ENCODE peak calls at places on chromosomes 11 and 22, in ten cellular contexts. B is NCI-H1105 treated with DMSO at 0.1 percent for 48 hours; E is GM03348; Z is activated T-cell treated with anti-CD3 and anti-CD28 coated beads, Interleukin-2, amount 50 U/mL, for 72 hours; J is progenitor cell of endocrine pancreas; D is lower leg skin; A is NCI-H1092 treated with DMSO at 0.1 percent for 48 hours; U is AG08396; S is left cardiac atrium; I is GOT3. C is an unnamed sample.

GRCh38 chr11:64211181-64211872 is 4.8 kb downstream of the FERMT3 start:
- DNase-seq in B (no peak), E (no peak), Z (no peak), J (no peak), D (no peak), A (no peak), U (no peak), S (no peak), I (no peak), C (no peak)

GRCh38 chr11:109041876-109042275 is 377.0 kb downstream of the DDX10 start:
- DNase-seq in B (no peak), E (no peak), Z (no peak), J (no peak), D (no peak), A (no peak), U (no peak), S (no peak), I (no peak), C (no peak)

GRCh38 chr11:62504158-62504973 is 42.2 kb downstream of the AHNAK start:
- DNase-seq in B (no peak), E (no peak), Z (no peak), J (no peak), D (no peak), A (no peak), U (no peak), S (no peak), I (no peak), C (peak; percentile 28)

GRCh38 chr11:76604652-76605241 is 65.8 kb downstream of the LRRC32 start:
- DNase-seq in B (no peak), E (peak; percentile 85), Z (no peak), J (no peak), D (peak; percentile 89), A (no peak), U (peak; percentile 80), S (peak; percentile 75), I (no peak), C (no peak)

GRCh38 chr11:59901306-59901705 is 22.7 kb downstream of the OOSP3 start:
- DNase-seq in B (no peak), E (peak; percentile 16), Z (no peak), J (no peak), D (no peak), A (no peak), U (no peak), S (no peak), I (no peak), C (no peak)

GRCh38 chr11:84089072-84090057 is 803.2 kb upstream of the CCDC90B start:
- DNase-seq in B (peak; percentile 86), E (no peak), Z (no peak), J (no peak), D (no peak), A (peak; percentile 10), U (no peak), S (no peak), I (no peak), C (no peak)

GRCh38 chr22:42960146-42960509 is 54.8 kb downstream of the PACSIN2 start:
- DNase-seq in B (no peak), E (no peak), Z (no peak), J (no peak), D (no peak), A (no peak), U (no peak), S (no peak), I (no peak), C (no peak)

GRCh38 chr11:111406589-111406988 is 27.5 kb upstream of the POU2AF1 start:
- DNase-seq in B (no peak), E (no peak), Z (no peak), J (no peak), D (peak; percentile 25), A (no peak), U (no peak), S (no peak), I (no peak), C (no peak)

GRCh38 chr11:57512646-57513445 is 2.7 kb downstream of the SLC43A1 start:
- DNase-seq in B (no peak), E (no peak), Z (no peak), J (no peak), D (no peak), A (no peak), U (no peak), S (no peak), I (no peak), C (no peak)

GRCh38 chr11:11871991-11872401 is 30.2 kb downstream of the USP47 start:
- DNase-seq in B (no peak), E (no peak), Z (no peak), J (no peak), D (no peak), A (no peak), U (no peak), S (no peak), I (no peak), C (no peak)

GRCh38 chr22:49203091-49203862 is 624.4 kb downstream of the BRD1 start:
- DNase-seq in B (no peak), E (no peak), Z (no peak), J (no peak), D (peak; percentile 75), A (no peak), U (no peak), S (no peak), I (no peak), C (no peak)

GRCh38 chr22:46674367-46674781 is 54.2 kb downstream of the GRAMD4 start:
- DNase-seq in B (no peak), E (no peak), Z (peak; percentile 90), J (no peak), D (peak; percentile 95), A (no peak), U (no peak), S (peak; percentile 81), I (no peak), C (peak; percentile 82)

GRCh38 chr11:12182650-12183511 is 72.5 kb downstream of the MICAL2 start:
- DNase-seq in B (no peak), E (peak; percentile 93), Z (no peak), J (no peak), D (peak; percentile 81), A (no peak), U (peak; percentile 78), S (peak; percentile 73), I (peak; percentile 26), C (no peak)

GRCh38 chr11:60774726-60775125 is 10.4 kb upstream of the MS4A10 start:
- DNase-seq in B (no peak), E (no peak), Z (no peak), J (no peak), D (no peak), A (no peak), U (no peak), S (no peak), I (no peak), C (no peak)

GRCh38 chr11:2428322-2428795 is 16.0 kb downstream of the TRPM5 start:
- DNase-seq in B (peak; percentile 48), E (peak; percentile 69), Z (peak; percentile 85), J (peak; percentile 71), D (peak; percentile 94), A (peak; percentile 30), U (peak; percentile 80), S (peak; percentile 76), I (no peak), C (peak; percentile 83)

GRCh38 chr11:87137711-87138110 is 100.0 kb downstream of the TMEM135 start:
- DNase-seq in B (no peak), E (peak; percentile 4), Z (no peak), J (no peak), D (no peak), A (no peak), U (no peak), S (no peak), I (no peak), C (no peak)

GRCh38 chr11:57700425-57700824 is 11.6 kb downstream of the MED19 start:
- DNase-seq in B (no peak), E (no peak), Z (no peak), J (no peak), D (no peak), A (no peak), U (no peak), S (no peak), I (no peak), C (no peak)

GRCh38 chr22:44412136-44412731 is 85.8 kb downstream of the RTL6 start:
- DNase-seq in B (no peak), E (no peak), Z (no peak), J (no peak), D (peak; percentile 73), A (no peak), U (no peak), S (no peak), I (no peak), C (no peak)

GRCh38 chr11:18721576-18722292 is 4.3 kb downstream of the IGSF22 start:
- DNase-seq in B (peak; percentile 71), E (peak; percentile 69), Z (peak; percentile 58), J (peak; percentile 50), D (peak; percentile 91), A (peak; percentile 58), U (peak; percentile 63), S (no peak), I (no peak), C (peak; percentile 77)

GRCh38 chr11:117818036-117818858 is 6.3 kb downstream of the FXYD2 start:
- DNase-seq in B (no peak), E (no peak), Z (peak; percentile 81), J (no peak), D (no peak), A (no peak), U (no peak), S (peak; percentile 10), I (no peak), C (peak; percentile 69)

GRCh38 chr11:107078375-107078774 is 60.1 kb upstream of the GUCY1A2 start:
- DNase-seq in B (no peak), E (no peak), Z (no peak), J (no peak), D (no peak), A (no peak), U (no peak), S (no peak), I (no peak), C (no peak)

GRCh38 chr11:79441159-79441875 is 487 bp upstream of the TENM4 start:
- DNase-seq in B (no peak), E (peak; percentile 23), Z (no peak), J (no peak), D (no peak), A (no peak), U (peak; percentile 61), S (no peak), I (no peak), C (no peak)

GRCh38 chr11:68749061-68749491 is 2.2 kb downstream of the TESMIN start:
- DNase-seq in B (no peak), E (no peak), Z (no peak), J (no peak), D (no peak), A (no peak), U (no peak), S (no peak), I (no peak), C (no peak)

GRCh38 chr11:68923614-68924013 is 19.9 kb downstream of the IGHMBP2 start:
- DNase-seq in B (no peak), E (no peak), Z (no peak), J (no peak), D (no peak), A (no peak), U (no peak), S (no peak), I (no peak), C (no peak)

GRCh38 chr11:81203876-81204275 is 1529.8 kb downstream of the FAM181B start:
- DNase-seq in B (no peak), E (no peak), Z (no peak), J (no peak), D (no peak), A (no peak), U (no peak), S (no peak), I (no peak), C (no peak)

GRCh38 chr22:49656291-49656851 is 171.3 kb downstream of the BRD1 start:
- DNase-seq in B (no peak), E (no peak), Z (no peak), J (no peak), D (no peak), A (no peak), U (no peak), S (no peak), I (no peak), C (no peak)

GRCh38 chr11:69906453-69906907 is 87.3 kb upstream of the FGF3 start:
- DNase-seq in B (no peak), E (no peak), Z (no peak), J (no peak), D (no peak), A (no peak), U (no peak), S (no peak), I (no peak), C (no peak)

GRCh38 chr22:24703101-24703500 is 71.4 kb downstream of the PIWIL3 start:
- DNase-seq in B (peak; percentile 63), E (no peak), Z (no peak), J (no peak), D (no peak), A (peak; percentile 91), U (peak; percentile 46), S (peak; percentile 50), I (no peak), C (no peak)

C was measured in GM13976.